ENCODE peak calls at places on chromosome 10, in ten cellular contexts. A is astrocyte of the spinal cord; I is heart right ventricle; P is breast epithelium; H is cardiac muscle cell; B is CD8-positive, alpha-beta T cell; X is AG04450; V is pancreas; O is ascending aorta; R is choroid plexus epithelial cell. L is an unnamed sample.

GRCh38 chr10:94062611-94063010 is 68.9 kb downstream of the PLCE1 start:
- DNase-seq in A (peak; percentile 38), I (no peak), P (no peak), H (no peak), B (no peak), X (no peak), V (no peak), O (no peak), R (peak; percentile 51), L (no peak)

GRCh38 chr10:23158370-23158769 is 33.7 kb upstream of the PTF1A start:
- DNase-seq in A (peak; percentile 55), I (no peak), P (no peak), H (peak; percentile 81), B (no peak), X (peak; percentile 30), V (no peak), O (no peak), R (peak; percentile 81), L (peak; percentile 42)

GRCh38 chr10:43253461-43254198 is 13.2 kb downstream of the RASGEF1A start:
- DNase-seq in A (no peak), I (no peak), P (no peak), H (no peak), B (peak; percentile 44), X (no peak), V (no peak), O (no peak), R (no peak), L (no peak)

GRCh38 chr10:14603539-14604102 is 171.1 kb downstream of the FAM107B start:
- DNase-seq in A (no peak), I (peak; percentile 15), P (no peak), H (peak; percentile 54), B (no peak), X (no peak), V (peak; percentile 44), O (no peak), R (no peak), L (no peak)

GRCh38 chr10:59375990-59376389 is 13.6 kb upstream of the FAM13C start:
- DNase-seq in A (no peak), I (no peak), P (no peak), H (no peak), B (no peak), X (no peak), V (no peak), O (no peak), R (no peak), L (no peak)

GRCh38 chr10:7373039-7373438 is 37.8 kb downstream of the SFMBT2 start:
- DNase-seq in A (no peak), I (no peak), P (no peak), H (no peak), B (no peak), X (no peak), V (no peak), O (no peak), R (no peak), L (no peak)

GRCh38 chr10:116312091-116312490 is 12.2 kb upstream of the CCDC172 start:
- DNase-seq in A (peak; percentile 1), I (no peak), P (no peak), H (no peak), B (no peak), X (no peak), V (no peak), O (no peak), R (no peak), L (no peak)

GRCh38 chr10:3074145-3074665 is 6.9 kb downstream of the PFKP start:
- DNase-seq in A (no peak), I (no peak), P (no peak), H (no peak), B (no peak), X (no peak), V (no peak), O (no peak), R (no peak), L (no peak)

GRCh38 chr10:119454990-119455389 is 87.5 kb downstream of the RGS10 start:
- DNase-seq in A (no peak), I (no peak), P (no peak), H (no peak), B (no peak), X (no peak), V (no peak), O (no peak), R (no peak), L (no peak)

GRCh38 chr10:63467833-63468232 is 2.1 kb upstream of the JMJD1C start:
- DNase-seq in A (peak; percentile 18), I (no peak), P (no peak), H (no peak), B (no peak), X (no peak), V (no peak), O (no peak), R (no peak), L (no peak)

GRCh38 chr10:132560248-132560731 is 22.7 kb downstream of the INPP5A start:
- DNase-seq in A (no peak), I (no peak), P (no peak), H (no peak), B (no peak), X (no peak), V (no peak), O (no peak), R (peak; percentile 24), L (no peak)

GRCh38 chr10:104337985-104338735 is at the start of gene ITPRIP:
- DNase-seq in A (peak; percentile 95), I (peak; percentile 70), P (no peak), H (peak; percentile 78), B (peak; percentile 84), X (no peak), V (peak; percentile 59), O (peak; percentile 54), R (peak; percentile 93), L (no peak)
- TF ChIP-seq CTCF in A (peak; percentile 16), I (no peak), P (no peak), H (peak; percentile 20), B (no peak), X (peak; percentile 36), V (no peak), O (peak; percentile 7), R (peak; percentile 36), L (no peak)

DNA sequence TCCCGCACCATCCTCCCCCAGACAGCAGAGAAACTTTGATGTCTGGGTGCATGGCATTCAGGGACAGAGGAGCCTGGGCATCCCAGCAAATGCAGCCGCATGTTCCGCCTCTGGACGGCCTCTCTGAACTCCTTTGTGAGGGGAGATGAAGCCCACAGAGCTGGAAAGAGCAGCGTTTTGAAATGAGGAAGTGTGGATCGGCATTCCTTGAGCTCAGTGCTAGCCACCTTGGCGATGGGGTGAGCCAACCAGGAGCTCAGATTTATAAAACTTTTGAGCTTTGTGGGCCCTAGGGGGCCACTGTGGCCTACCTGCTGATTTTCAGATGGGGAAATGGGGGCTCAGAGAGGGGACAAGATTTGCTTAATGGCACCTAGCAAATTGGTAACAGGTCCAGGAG is 126.4 kb upstream of the TCF7L2 start:
- DNase-seq in A (no peak), I (no peak), P (no peak), H (no peak), B (no peak), X (no peak), V (no peak), O (no peak), R (no peak), L (no peak)
- H3K4me3 ChIP-seq in A (no peak overlapping the region), I (no peak overlapping the region), P (no peak overlapping the region), H (no peak overlapping the region), B (no peak overlapping the region), X (no peak overlapping the region), V (no peak overlapping the region), O (no peak overlapping the region), R (no peak overlapping the region), L (no peak overlapping the region)

GRCh38 chr10:71221586-71222202 is 9.3 kb downstream of the UNC5B start:
- DNase-seq in A (no peak), I (no peak), P (no peak), H (no peak), B (no peak), X (no peak), V (no peak), O (no peak), R (no peak), L (no peak)

GRCh38 chr10:71220689-71221540 is 8.5 kb downstream of the UNC5B start:
- DNase-seq in A (no peak), I (no peak), P (peak; percentile 27), H (no peak), B (no peak), X (no peak), V (no peak), O (no peak), R (no peak), L (no peak)

GRCh38 chr10:71225291-71226058 is 13.1 kb downstream of the UNC5B start:
- DNase-seq in A (no peak), I (no peak), P (no peak), H (no peak), B (no peak), X (no peak), V (peak; percentile 53), O (no peak), R (no peak), L (no peak)

GRCh38 chr10:71222541-71223364 is 10.4 kb downstream of the UNC5B start:
- DNase-seq in A (peak; percentile 38), I (no peak), P (peak; percentile 28), H (no peak), B (no peak), X (no peak), V (no peak), O (peak; percentile 6), R (peak; percentile 13), L (no peak)

DNA sequence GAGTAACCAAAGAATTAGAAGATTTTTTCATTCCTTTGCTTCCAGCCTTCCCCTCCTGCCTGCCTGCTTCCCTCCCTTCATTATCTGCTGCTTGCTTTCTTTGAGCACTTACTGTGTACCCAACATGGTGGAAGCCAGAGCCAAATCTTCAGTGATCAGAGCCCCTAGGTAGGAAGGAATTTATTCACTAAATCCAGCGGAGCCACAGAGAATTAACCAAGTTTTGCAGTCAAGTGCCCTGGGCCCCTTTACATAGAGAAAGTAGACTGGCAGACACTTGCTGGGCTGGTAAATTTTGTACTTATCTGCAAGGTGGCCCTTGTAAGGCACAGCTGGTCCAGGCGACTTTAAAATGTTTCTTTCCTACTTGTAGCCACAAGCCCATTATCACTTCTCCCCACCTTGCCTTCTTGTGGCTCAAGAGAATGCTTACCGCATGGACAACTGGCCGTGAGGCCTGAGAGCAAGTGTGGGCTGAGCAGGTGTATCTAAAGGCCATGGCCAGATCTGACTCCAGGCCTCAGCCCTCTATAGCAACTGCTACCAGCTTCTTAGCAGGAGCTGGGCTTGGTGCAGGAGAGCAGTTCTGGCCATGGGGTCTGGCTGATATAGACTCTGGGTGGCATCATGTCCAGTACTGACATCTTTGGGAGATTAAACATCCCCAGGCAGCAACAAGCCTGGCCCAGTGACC is 11.1 kb downstream of the UNC5B start:
- DNase-seq in A (no peak), I (no peak), P (peak; percentile 22), H (no peak), B (no peak), X (no peak), V (no peak), O (no peak), R (no peak), L (no peak)
- TF ChIP-seq CTCF in A (no peak), I (no peak), P (no peak), H (no peak), B (no peak), X (no peak), V (no peak), O (no peak), R (no peak), L (no peak)

DNA sequence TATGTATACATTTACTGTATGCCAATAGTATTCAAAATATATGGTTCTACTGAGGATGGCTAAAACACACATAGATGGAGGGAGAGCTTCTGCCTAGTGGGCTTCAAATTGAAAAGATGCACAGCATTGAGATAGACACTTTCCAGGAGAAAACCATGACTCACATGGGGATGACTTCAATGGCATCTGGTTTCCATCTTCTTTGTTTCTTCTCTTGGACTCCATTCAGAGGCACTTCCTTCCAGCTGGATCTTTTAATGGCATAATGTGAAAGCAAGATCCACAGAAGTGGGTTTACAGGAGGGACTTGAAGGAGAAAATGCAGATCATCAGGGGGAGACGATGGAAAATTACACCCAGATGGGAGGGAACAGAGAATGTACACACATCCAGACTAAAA is 84.9 kb downstream of the ZNF365 start:
- DNase-seq in A (peak; percentile 37), I (no peak), P (no peak), H (no peak), B (no peak), X (peak; percentile 63), V (no peak), O (no peak), R (peak; percentile 24), L (peak; percentile 88)
- H3K4me3 ChIP-seq in A (no peak overlapping the region), I (no peak overlapping the region), P (no peak overlapping the region), H (no peak overlapping the region), B (no peak overlapping the region), X (no peak overlapping the region), V (no peak overlapping the region), O (no peak overlapping the region), R (no peak overlapping the region), L (no peak overlapping the region)